ENCODE peak calls at places on chromosomes 11 and 22, in five cellular contexts. One of them, this sample, is unnamed.

GRCh38 chr11:19349340-19350025 is 108.7 kb upstream of the E2F8 start:
- DNase-seq in foreskin fibroblast: no peak
- DNase-seq in A549: no peak
- DNase-seq in AG04450: no peak
- DNase-seq in body of pancreas: no peak
- DNase-seq in this sample: no peak

GRCh38 chr11:131694526-131695424 is 324.4 kb downstream of the NTM start:
- DNase-seq in A549: peak
- DNase-seq in AG04450: peak
- DNase-seq in foreskin fibroblast: peak
- DNase-seq in body of pancreas: peak
- DNase-seq in this sample: peak

GRCh38 chr11:71256080-71256479 is 3.7 kb upstream of the SHANK2 start:
- DNase-seq in body of pancreas: no peak
- DNase-seq in AG04450: no peak
- DNase-seq in foreskin fibroblast: no peak
- DNase-seq in A549: no peak
- DNase-seq in this sample: no peak

GRCh38 chr22:37747090-37747714 is 50.4 kb downstream of the TRIOBP start:
- DNase-seq in foreskin fibroblast: peak
- DNase-seq in body of pancreas: no peak
- DNase-seq in A549: no peak
- DNase-seq in AG04450: no peak
- DNase-seq in this sample: no peak

GRCh38 chr22:40056163-40056958 is 61.6 kb downstream of the FAM83F start:
- DNase-seq in body of pancreas: no peak
- DNase-seq in AG04450: no peak
- DNase-seq in A549: no peak
- DNase-seq in foreskin fibroblast: no peak
- DNase-seq in this sample: no peak

GRCh38 chr11:104118105-104118762 is 45.7 kb downstream of the PDGFD start:
- DNase-seq in body of pancreas: no peak
- DNase-seq in A549: no peak
- DNase-seq in AG04450: no peak
- DNase-seq in foreskin fibroblast: no peak
- DNase-seq in this sample: no peak

GRCh38 chr11:119907122-119907933 is 178.3 kb upstream of the NECTIN1 start:
- DNase-seq in foreskin fibroblast: no peak
- DNase-seq in AG04450: no peak
- DNase-seq in A549: no peak
- DNase-seq in body of pancreas: peak
- DNase-seq in this sample: no peak

GRCh38 chr11:17259931-17260499 is 16.5 kb upstream of the NUCB2 start:
- DNase-seq in body of pancreas: no peak
- DNase-seq in foreskin fibroblast: no peak
- DNase-seq in A549: no peak
- DNase-seq in AG04450: no peak
- DNase-seq in this sample: no peak

GRCh38 chr11:74634537-74634936 is 42.2 kb downstream of the POLD3 start:
- DNase-seq in AG04450: no peak
- DNase-seq in body of pancreas: peak
- DNase-seq in A549: peak
- DNase-seq in foreskin fibroblast: no peak
- DNase-seq in this sample: no peak

GRCh38 chr11:102241026-102241425 is 76.3 kb upstream of the BIRC3 start:
- DNase-seq in AG04450: no peak
- DNase-seq in A549: no peak
- DNase-seq in foreskin fibroblast: no peak
- DNase-seq in body of pancreas: no peak
- DNase-seq in this sample: no peak

GRCh38 chr22:36211237-36211881 is 9.8 kb upstream of the APOL4 start:
- DNase-seq in A549: no peak
- DNase-seq in foreskin fibroblast: no peak
- DNase-seq in AG04450: no peak
- DNase-seq in body of pancreas: peak
- DNase-seq in this sample: no peak

GRCh38 chr11:1852885-1853284 is at the start of gene LSP1:
- DNase-seq in AG04450: no peak
- DNase-seq in A549: no peak
- DNase-seq in body of pancreas: peak
- DNase-seq in foreskin fibroblast: no peak
- DNase-seq in this sample: no peak

GRCh38 chr11:61297341-61297740 is 2.2 kb upstream of the VWCE start:
- DNase-seq in foreskin fibroblast: no peak
- DNase-seq in body of pancreas: no peak
- DNase-seq in AG04450: no peak
- DNase-seq in A549: no peak
- DNase-seq in this sample: no peak

GRCh38 chr11:16609769-16610168 is 128.7 kb upstream of the C11orf58 start:
- DNase-seq in A549: no peak
- DNase-seq in body of pancreas: no peak
- DNase-seq in AG04450: no peak
- DNase-seq in foreskin fibroblast: no peak
- DNase-seq in this sample: no peak

GRCh38 chr11:119832536-119832935 is 103.5 kb upstream of the NECTIN1 start:
- DNase-seq in body of pancreas: peak
- DNase-seq in A549: peak
- DNase-seq in foreskin fibroblast: peak
- DNase-seq in AG04450: no peak
- DNase-seq in this sample: peak

GRCh38 chr11:84501750-84502149 is 1125.4 kb downstream of the DLG2 start:
- DNase-seq in AG04450: no peak
- DNase-seq in body of pancreas: no peak
- DNase-seq in foreskin fibroblast: no peak
- DNase-seq in A549: no peak
- DNase-seq in this sample: no peak

GRCh38 chr22:20319041-20319744 is 667 bp downstream of the DGCR6L start:
- DNase-seq in body of pancreas: no peak
- DNase-seq in foreskin fibroblast: no peak
- DNase-seq in A549: no peak
- DNase-seq in AG04450: no peak
- DNase-seq in this sample: no peak

GRCh38 chr11:75350743-75351540 is 519 bp downstream of the ARRB1 start:
- DNase-seq in foreskin fibroblast: no peak
- DNase-seq in A549: no peak
- DNase-seq in AG04450: no peak
- DNase-seq in body of pancreas: peak
- DNase-seq in this sample: no peak

GRCh38 chr11:68370211-68371111 is 58.1 kb downstream of the LRP5 start:
- DNase-seq in A549: no peak
- DNase-seq in body of pancreas: peak
- DNase-seq in foreskin fibroblast: no peak
- DNase-seq in AG04450: no peak
- DNase-seq in this sample: no peak

GRCh38 chr11:77981346-77981947 is 13.0 kb downstream of the INTS4 start:
- DNase-seq in body of pancreas: no peak
- DNase-seq in A549: no peak
- DNase-seq in AG04450: no peak
- DNase-seq in foreskin fibroblast: no peak
- DNase-seq in this sample: no peak

GRCh38 chr11:61154528-61154927 is 6.7 kb downstream of the VPS37C start:
- DNase-seq in body of pancreas: no peak
- DNase-seq in foreskin fibroblast: no peak
- DNase-seq in AG04450: no peak
- DNase-seq in A549: no peak
- DNase-seq in this sample: no peak

GRCh38 chr11:70699294-70700221 is 301.2 kb downstream of the CTTN start:
- DNase-seq in A549: no peak
- DNase-seq in body of pancreas: no peak
- DNase-seq in AG04450: no peak
- DNase-seq in foreskin fibroblast: no peak
- DNase-seq in this sample: no peak

GRCh38 chr11:58900479-58901420 is 38.5 kb upstream of the GLYATL1 start:
- DNase-seq in AG04450: peak
- DNase-seq in body of pancreas: peak
- DNase-seq in foreskin fibroblast: peak
- DNase-seq in A549: peak
- DNase-seq in this sample: peak

GRCh38 chr11:3119141-3119821 is 45.8 kb downstream of the OSBPL5 start:
- DNase-seq in foreskin fibroblast: no peak
- DNase-seq in AG04450: no peak
- DNase-seq in A549: no peak
- DNase-seq in body of pancreas: no peak
- DNase-seq in this sample: no peak

GRCh38 chr11:41306435-41306834 is 153.0 kb downstream of the LRRC4C start:
- DNase-seq in AG04450: no peak
- DNase-seq in body of pancreas: no peak
- DNase-seq in foreskin fibroblast: no peak
- DNase-seq in A549: no peak
- DNase-seq in this sample: no peak

GRCh38 chr22:39240841-39241631 is 3.7 kb downstream of the PDGFB start:
- DNase-seq in A549: peak
- DNase-seq in AG04450: no peak
- DNase-seq in body of pancreas: peak
- DNase-seq in foreskin fibroblast: no peak
- DNase-seq in this sample: no peak

GRCh38 chr11:10076458-10077141 is 217.4 kb downstream of the SBF2 start:
- DNase-seq in body of pancreas: no peak
- DNase-seq in AG04450: no peak
- DNase-seq in A549: peak
- DNase-seq in foreskin fibroblast: no peak
- DNase-seq in this sample: peak

GRCh38 chr11:125258626-125259025 is 94.1 kb downstream of the PKNOX2 start:
- DNase-seq in AG04450: no peak
- DNase-seq in foreskin fibroblast: no peak
- DNase-seq in body of pancreas: no peak
- DNase-seq in A549: no peak
- DNase-seq in this sample: no peak

GRCh38 chr22:50218996-50219727 is 18.4 kb downstream of the SELENOO start:
- DNase-seq in body of pancreas: peak
- DNase-seq in foreskin fibroblast: peak
- DNase-seq in A549: no peak
- DNase-seq in AG04450: peak
- DNase-seq in this sample: peak

GRCh38 chr11:133934599-133935550 is 21.9 kb downstream of the IGSF9B start:
- DNase-seq in AG04450: no peak
- DNase-seq in A549: no peak
- DNase-seq in body of pancreas: no peak
- DNase-seq in foreskin fibroblast: no peak
- DNase-seq in this sample: no peak

GRCh38 chr11:62721994-62722393 is 5.3 kb downstream of the HNRNPUL2 start:
- DNase-seq in AG04450: no peak
- DNase-seq in A549: no peak
- DNase-seq in foreskin fibroblast: no peak
- DNase-seq in body of pancreas: no peak
- DNase-seq in this sample: no peak
- TF ChIP-seq CTCF in AG04450: peak
- TF ChIP-seq CTCF in A549: no peak
- TF ChIP-seq CTCF in foreskin fibroblast: no peak
- TF ChIP-seq CTCF in body of pancreas: no peak
- TF ChIP-seq CTCF in this sample: no peak

DNA sequence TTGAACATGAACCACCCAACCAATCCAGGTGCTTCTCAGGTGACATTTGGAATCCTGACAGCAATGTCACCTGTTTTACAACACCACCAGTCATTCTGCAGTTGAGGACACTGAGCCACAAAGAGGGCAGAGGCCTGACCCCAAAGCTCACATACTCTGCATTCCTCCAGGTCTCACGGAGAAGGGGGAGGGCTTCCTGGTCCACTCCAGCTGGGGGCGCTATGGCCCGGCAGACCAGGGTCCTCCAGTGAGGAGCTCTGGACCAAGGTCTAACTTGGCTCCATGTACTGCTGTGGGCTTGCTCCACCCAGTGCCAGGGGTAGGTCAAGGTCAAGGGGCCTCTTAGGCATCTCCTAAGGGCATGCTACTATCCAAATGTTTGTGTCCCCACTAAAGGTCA is 1.5 kb upstream of the PNPLA3 start:
- DNase-seq in body of pancreas: no peak
- DNase-seq in AG04450: no peak
- DNase-seq in A549: no peak
- DNase-seq in foreskin fibroblast: no peak
- DNase-seq in this sample: no peak
- TF ChIP-seq CTCF in body of pancreas: no peak
- TF ChIP-seq CTCF in AG04450: peak
- TF ChIP-seq CTCF in A549: no peak
- TF ChIP-seq CTCF in foreskin fibroblast: no peak
- TF ChIP-seq CTCF in this sample: no peak

GRCh38 chr11:128692750-128693578 is 908 bp upstream of the FLI1 start:
- DNase-seq in body of pancreas: no peak
- DNase-seq in foreskin fibroblast: no peak
- DNase-seq in AG04450: no peak
- DNase-seq in A549: no peak
- DNase-seq in this sample: no peak

GRCh38 chr11:128689946-128690745 is 3.7 kb upstream of the FLI1 start:
- DNase-seq in A549: no peak
- DNase-seq in AG04450: no peak
- DNase-seq in body of pancreas: no peak
- DNase-seq in foreskin fibroblast: no peak
- DNase-seq in this sample: no peak

GRCh38 chr11:128689586-128689945 is 4.3 kb upstream of the FLI1 start:
- DNase-seq in A549: no peak
- DNase-seq in foreskin fibroblast: no peak
- DNase-seq in AG04450: no peak
- DNase-seq in body of pancreas: no peak
- DNase-seq in this sample: no peak

GRCh38 chr11:128690746-128691091 is 3.2 kb upstream of the FLI1 start:
- DNase-seq in AG04450: no peak
- DNase-seq in body of pancreas: no peak
- DNase-seq in foreskin fibroblast: no peak
- DNase-seq in A549: no peak
- DNase-seq in this sample: no peak

GRCh38 chr11:128691802-128692749 is 1.8 kb upstream of the FLI1 start:
- DNase-seq in foreskin fibroblast: no peak
- DNase-seq in A549: no peak
- DNase-seq in AG04450: no peak
- DNase-seq in body of pancreas: no peak
- DNase-seq in this sample: no peak
- TF ChIP-seq CTCF in foreskin fibroblast: peak
- TF ChIP-seq CTCF in A549: no peak
- TF ChIP-seq CTCF in AG04450: peak
- TF ChIP-seq CTCF in body of pancreas: no peak
- TF ChIP-seq CTCF in this sample: no peak

DNA sequence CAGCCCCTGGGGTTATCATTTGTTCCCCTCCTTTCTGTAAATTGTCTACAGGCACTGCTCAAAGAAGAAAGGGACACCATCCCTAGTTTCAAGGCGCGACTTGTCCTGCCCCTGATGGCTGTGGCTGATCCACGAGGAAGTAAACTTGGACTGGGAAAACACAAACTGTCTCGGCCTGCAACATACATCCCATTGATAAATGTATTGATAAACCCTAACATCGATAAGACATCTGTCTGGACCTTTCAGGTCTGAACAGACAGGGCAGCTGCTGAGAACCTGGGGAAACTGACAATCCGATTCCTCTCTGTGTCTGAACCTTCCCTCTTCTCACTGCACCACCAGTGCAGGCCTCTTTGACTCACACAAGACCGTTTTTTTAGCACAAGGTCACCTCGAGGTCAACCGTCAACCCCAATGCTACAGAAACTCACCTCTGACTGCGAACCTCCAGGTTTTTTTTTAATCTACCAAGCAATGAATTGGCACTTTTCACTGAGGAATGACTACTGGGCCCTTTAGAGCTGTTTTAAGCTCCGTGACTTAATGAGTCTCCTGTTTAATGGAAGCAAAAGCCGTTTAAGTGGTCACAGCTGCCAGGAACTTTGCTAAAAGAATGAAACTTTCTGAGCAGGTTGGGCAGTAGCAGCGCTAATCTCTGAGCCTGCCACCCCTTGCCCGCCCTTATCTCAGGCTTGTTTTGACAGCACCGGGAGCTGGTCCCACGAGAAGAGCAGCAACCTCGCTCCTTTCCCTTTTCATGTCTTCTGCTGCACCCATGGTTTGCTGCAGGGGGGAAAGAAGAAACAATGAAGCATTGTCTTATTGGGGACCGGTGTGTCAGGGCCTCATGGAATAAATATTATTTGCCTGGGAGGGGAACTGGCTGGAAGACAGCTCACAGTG is 203.7 kb upstream of the TMEM45B start:
- DNase-seq in A549: no peak
- DNase-seq in body of pancreas: peak
- DNase-seq in AG04450: no peak
- DNase-seq in foreskin fibroblast: no peak
- DNase-seq in this sample: no peak
- TF ChIP-seq CTCF in A549: no peak
- TF ChIP-seq CTCF in body of pancreas: no peak
- TF ChIP-seq CTCF in AG04450: no peak
- TF ChIP-seq CTCF in foreskin fibroblast: no peak
- TF ChIP-seq CTCF in this sample: no peak